ENCODE peak calls at places on chromosomes 4 and X, in seven cellular contexts. S is neuronal stem cell, D is HepG2, H is mesenchymal stem cell, Y is GM23248, K is colonic mucosa, T is fibroblast of lung. C is an unnamed sample.

GRCh38 chr4:85302756-85303155 is 172.2 kb upstream of the ARHGAP24 start:
- DNase-seq in S (no peak), D (no peak), H (no peak), Y (no peak), K (no peak), T (no peak), C (peak; percentile 34)

GRCh38 chrX:413322-414201 is 26.9 kb upstream of the PPP2R3B start:
- DNase-seq in S (peak; percentile 48), D (no peak), H (peak; percentile 17), Y (no peak), K (no peak), T (no peak), C (peak; percentile 87)

GRCh38 chr4:51843309-51844156 is 580 bp downstream of the DCUN1D4 start:
- DNase-seq in S (no peak), D (peak; percentile 28), H (peak; percentile 79), Y (peak; percentile 86), K (peak; percentile 71), T (peak; percentile 71), C (peak; percentile 87)

GRCh38 chr4:153757407-153757806 is 2.4 kb downstream of the RNF175 start:
- DNase-seq in S (no peak), D (no peak), H (no peak), Y (no peak), K (no peak), T (no peak), C (peak; percentile 56)

GRCh38 chrX:69457756-69458155 is 46.4 kb upstream of the NALF2 start:
- DNase-seq in S (no peak), D (no peak), H (no peak), Y (no peak), K (no peak), T (no peak), C (no peak)

GRCh38 chrX:11899091-11899490 is 141.1 kb downstream of the MSL3 start:
- DNase-seq in S (no peak), D (no peak), H (peak; percentile 6), Y (no peak), K (no peak), T (peak; percentile 33), C (no peak)

GRCh38 chrX:134670241-134670811 is 12.1 kb upstream of the PLAC1 start:
- DNase-seq in S (no peak), D (peak; percentile 30), H (peak; percentile 87), Y (peak; percentile 84), K (no peak), T (peak; percentile 66), C (peak; percentile 51)

GRCh38 chrX:74421181-74422028 is at the start of gene SLC16A2:
- DNase-seq in S (peak; percentile 62), D (no peak), H (peak; percentile 89), Y (peak; percentile 75), K (peak; percentile 44), T (peak; percentile 80), C (peak; percentile 85)

GRCh38 chr4:147371661-147372060 is 109.2 kb upstream of the EDNRA start:
- DNase-seq in S (no peak), D (no peak), H (no peak), Y (peak; percentile 74), K (no peak), T (no peak), C (no peak)

GRCh38 chr4:140326395-140326993 is 47.0 kb upstream of the SCOC start:
- DNase-seq in S (no peak), D (peak; percentile 15), H (peak; percentile 63), Y (peak; percentile 73), K (peak; percentile 41), T (peak; percentile 74), C (peak; percentile 66)

GRCh38 chr4:121728798-121729226 is 32.0 kb upstream of the ANXA5 start:
- DNase-seq in S (no peak), D (no peak), H (peak; percentile 80), Y (peak; percentile 86), K (no peak), T (peak; percentile 79), C (no peak)

GRCh38 chr4:78775278-78776030 is 696 bp upstream of the BMP2K start:
- DNase-seq in S (peak; percentile 74), D (peak; percentile 71), H (peak; percentile 85), Y (peak; percentile 88), K (peak; percentile 92), T (peak; percentile 84), C (peak; percentile 95)

GRCh38 chr4:159374749-159375535 is 272.1 kb downstream of the RAPGEF2 start:
- DNase-seq in S (no peak), D (no peak), H (peak; percentile 85), Y (peak; percentile 61), K (no peak), T (peak; percentile 65), C (no peak)

GRCh38 chrX:130245441-130245840 is 23.3 kb downstream of the ZNF280C start:
- DNase-seq in S (no peak), D (no peak), H (peak; percentile 36), Y (peak; percentile 73), K (no peak), T (peak; percentile 50), C (no peak)

GRCh38 chr4:158823461-158823873 is 54.6 kb downstream of the FNIP2 start:
- DNase-seq in S (no peak), D (no peak), H (peak; percentile 66), Y (peak; percentile 71), K (no peak), T (peak; percentile 18), C (no peak)

GRCh38 chr4:55032788-55033187 is 92.6 kb downstream of the KDR start:
- DNase-seq in S (no peak), D (no peak), H (peak; percentile 38), Y (no peak), K (no peak), T (peak; percentile 8), C (peak; percentile 66)

GRCh38 chr4:100826808-100827548 is 309.2 kb upstream of the EMCN start:
- DNase-seq in S (no peak), D (no peak), H (no peak), Y (no peak), K (no peak), T (no peak), C (no peak)

GRCh38 chrX:118755633-118756032 is 28.2 kb downstream of the IL13RA1 start:
- DNase-seq in S (no peak), D (no peak), H (no peak), Y (peak; percentile 50), K (no peak), T (no peak), C (no peak)

GRCh38 chr4:84167089-84167488 is 332.0 kb downstream of the NKX6-1 start:
- DNase-seq in S (no peak), D (no peak), H (no peak), Y (no peak), K (no peak), T (no peak), C (no peak)

GRCh38 chrX:18931972-18932371 is 51.9 kb downstream of the PHKA2 start:
- DNase-seq in S (peak; percentile 14), D (peak; percentile 2), H (peak; percentile 29), Y (peak; percentile 44), K (peak; percentile 20), T (peak; percentile 42), C (peak; percentile 51)

GRCh38 chrX:45347877-45348675 is 147.4 kb upstream of the DIPK2B start:
- DNase-seq in S (no peak), D (no peak), H (no peak), Y (peak; percentile 59), K (no peak), T (no peak), C (no peak)

GRCh38 chrX:139194571-139195280 is 335.8 kb upstream of the F9 start:
- DNase-seq in S (no peak), D (no peak), H (no peak), Y (peak; percentile 73), K (no peak), T (no peak), C (peak; percentile 62)
- H3K9ac ChIP-seq in S (peak overlapping the region; percentile 60), D (no peak overlapping the region), H (peak overlapping the region; percentile 74), Y (peak overlapping the region; percentile 76), K (no peak overlapping the region), T (peak overlapping the region; percentile 7), C (no peak overlapping the region)

GRCh38 chr4:119000400-119000799 is 111.7 kb downstream of the SYNPO2 start:
- DNase-seq in S (no peak), D (no peak), H (no peak), Y (peak; percentile 33), K (no peak), T (no peak), C (no peak)

GRCh38 chr4:118994030-118994429 is 105.4 kb downstream of the SYNPO2 start:
- DNase-seq in S (no peak), D (no peak), H (peak; percentile 77), Y (no peak), K (peak; percentile 36), T (peak; percentile 96), C (no peak)

GRCh38 chr4:118995693-118996391 is 107.2 kb downstream of the SYNPO2 start:
- DNase-seq in S (no peak), D (no peak), H (no peak), Y (no peak), K (no peak), T (no peak), C (no peak)

GRCh38 chr4:118999919-119000318 is 111.3 kb downstream of the SYNPO2 start:
- DNase-seq in S (no peak), D (no peak), H (no peak), Y (no peak), K (no peak), T (no peak), C (no peak)

DNA sequence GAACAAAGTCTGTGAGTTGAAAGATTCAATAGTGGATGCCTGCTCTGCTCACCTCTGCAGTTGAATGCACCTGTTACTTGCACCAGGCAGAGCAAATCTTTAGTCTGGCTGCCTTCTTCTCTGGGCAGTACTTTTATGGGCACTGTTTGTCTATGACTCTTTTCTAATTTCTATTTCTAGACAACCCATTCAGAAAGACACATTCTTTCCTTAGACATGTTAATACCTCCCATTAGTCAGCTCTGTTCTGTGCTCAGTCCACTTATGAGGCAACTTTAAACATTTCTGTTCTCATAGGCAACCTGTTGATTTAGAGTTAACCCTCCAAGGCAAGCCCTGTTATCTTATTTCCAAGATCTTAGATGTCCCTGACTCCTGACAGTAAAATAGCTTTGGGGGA is 108.9 kb downstream of the SYNPO2 start:
- DNase-seq in S (no peak), D (no peak), H (peak; percentile 77), Y (peak; percentile 73), K (no peak), T (no peak), C (no peak)
- H3K4me1 ChIP-seq in S (no peaks in the 10 kb centered on the region), D (no peaks in the 10 kb centered on the region), H (no peaks in the 10 kb centered on the region), Y (peaks cover 14% of the 10 kb centered on the region), K (no peaks in the 10 kb centered on the region), T (peaks cover 5% of the 10 kb centered on the region), C (no peaks in the 10 kb centered on the region)

GRCh38 chrX:40152706-40153334 is 55.1 kb upstream of the BCOR start:
- DNase-seq in S (no peak), D (no peak), H (peak; percentile 34), Y (peak; percentile 62), K (peak; percentile 38), T (no peak), C (peak; percentile 79)

GRCh38 chrX:40153335-40154221 is 55.8 kb upstream of the BCOR start:
- DNase-seq in S (no peak), D (no peak), H (peak; percentile 53), Y (peak; percentile 49), K (peak; percentile 71), T (peak; percentile 52), C (peak; percentile 83)

GRCh38 chrX:40150503-40150902 is 52.7 kb upstream of the BCOR start:
- DNase-seq in S (no peak), D (no peak), H (peak; percentile 39), Y (no peak), K (no peak), T (no peak), C (peak; percentile 65)

GRCh38 chrX:40151211-40152172 is 53.7 kb upstream of the BCOR start:
- DNase-seq in S (no peak), D (no peak), H (peak; percentile 69), Y (no peak), K (peak; percentile 35), T (no peak), C (peak; percentile 80)

GRCh38 chrX:40152173-40152705 is 54.5 kb upstream of the BCOR start:
- DNase-seq in S (no peak), D (no peak), H (peak; percentile 49), Y (peak; percentile 67), K (peak; percentile 54), T (no peak), C (peak; percentile 78)
- H3K9ac ChIP-seq in S (no peak overlapping the region), D (no peak overlapping the region), H (no peak overlapping the region), Y (peak overlapping the region; percentile 80), K (peak overlapping the region; percentile 19), T (no peak overlapping the region), C (no peak overlapping the region)

GRCh38 chr4:2789351-2789750 is 3.5 kb upstream of the SH3BP2 start:
- DNase-seq in S (no peak), D (no peak), H (no peak), Y (no peak), K (no peak), T (no peak), C (no peak)
- H3K4me1 ChIP-seq in S (peaks cover 7% of the 10 kb centered on the region), D (peaks cover 89% of the 10 kb centered on the region), H (peaks cover 21% of the 10 kb centered on the region), Y (peaks cover 7% of the 10 kb centered on the region), K (peaks cover 7% of the 10 kb centered on the region), T (peaks cover 10% of the 10 kb centered on the region), C (peaks cover 11% of the 10 kb centered on the region)